ENCODE peak calls at places on chromosomes 2 and 18, in six cellular contexts. U, X, C, L, W and A are unnamed samples.
A peak's percentile ranks its signal among the peaks of the same experiment; 100 is the strongest.

GRCh38 chr2:16368951-16369350 is 296.7 kb downstream of the CYRIA start:
- DNase-seq in C (no peak), X (no peak), L (no peak), W (no peak), U (no peak), A (no peak)

GRCh38 chr2:202171246-202171833 is 67.1 kb downstream of the SUMO1 start:
- DNase-seq in W (no peak), L (peak; percentile 50), C (no peak), X (peak; percentile 21), U (peak; percentile 57), A (no peak)

GRCh38 chr18:43830905-43831304 is 553.6 kb upstream of the SYT4 start:
- DNase-seq in X (no peak), U (peak; percentile 62), L (peak; percentile 95), W (no peak), C (no peak), A (no peak)

GRCh38 chr18:6683112-6683876 is 46.2 kb upstream of the ARHGAP28 start:
- DNase-seq in X (no peak), L (no peak), U (peak; percentile 33), C (no peak), W (no peak), A (peak; percentile 78)

GRCh38 chr18:50610349-50610748 is 50.5 kb downstream of the MAPK4 start:
- DNase-seq in C (no peak), L (no peak), W (no peak), X (no peak), U (no peak), A (no peak)

GRCh38 chr2:231187736-231188505 is 10.5 kb upstream of the ARMC9 start:
- DNase-seq in L (peak; percentile 89), C (peak; percentile 24), W (no peak), U (no peak), X (no peak), A (no peak)

GRCh38 chr2:68799138-68799537 is 64.5 kb downstream of the ARHGAP25 start:
- DNase-seq in U (no peak), X (no peak), C (no peak), L (no peak), W (no peak), A (no peak)

GRCh38 chr18:80247403-80247916 is at the start of gene PARD6G:
- DNase-seq in C (peak; percentile 60), X (peak; percentile 63), W (no peak), U (peak; percentile 56), L (peak; percentile 77), A (peak; percentile 75)

GRCh38 chr2:121285077-121285449 is at the start of gene TFCP2L1:
- DNase-seq in L (no peak), C (no peak), W (peak; percentile 27), X (no peak), U (peak; percentile 60), A (peak; percentile 49)

GRCh38 chr18:58694720-58695468 is 23.6 kb downstream of the MALT1 start:
- DNase-seq in U (peak; percentile 88), C (no peak), W (no peak), X (no peak), L (no peak), A (no peak)

DNA sequence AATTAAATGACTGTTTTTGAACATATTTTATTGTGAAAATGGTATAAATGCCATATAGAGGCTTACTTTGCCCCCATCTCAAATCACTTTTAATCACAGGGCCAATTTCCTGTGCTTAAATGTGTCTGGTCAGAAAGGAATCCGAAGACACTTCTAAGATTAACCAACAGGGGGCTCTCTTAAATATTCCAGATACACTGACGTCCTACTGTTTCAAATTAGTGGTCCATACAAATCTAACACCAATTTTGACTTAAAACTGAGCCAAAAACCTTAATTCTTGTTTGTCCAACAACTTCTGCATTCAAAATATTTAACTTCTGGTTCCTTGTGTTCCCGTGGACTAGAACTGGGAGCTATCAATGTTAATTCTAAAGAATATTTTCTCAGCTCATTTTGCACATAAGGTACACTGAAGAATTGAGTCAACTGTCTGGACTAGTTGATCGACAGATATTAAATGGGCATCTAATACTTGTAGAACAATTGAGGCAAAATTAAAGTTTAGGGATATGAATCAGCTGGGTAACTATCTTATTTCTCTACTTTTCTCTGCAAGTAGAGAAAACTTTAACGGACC is 557.5 kb downstream of the ARHGAP15 start:
- DNase-seq in X (peak; percentile 17), U (peak; percentile 67), W (no peak), C (peak; percentile 43), L (peak; percentile 28), A (peak; percentile 57)
- H3K36me3 ChIP-seq in X (no peaks in the 10 kb centered on the region), U (no peaks in the 10 kb centered on the region), W (no peaks in the 10 kb centered on the region), C (no peaks in the 10 kb centered on the region), L (no peaks in the 10 kb centered on the region), A (no peaks in the 10 kb centered on the region)

GRCh38 chr18:70672581-70672980 is 383.7 kb downstream of the SOCS6 start:
- DNase-seq in C (no peak), L (no peak), W (no peak), X (no peak), U (no peak), A (no peak)
- H3K4me3 ChIP-seq in C (no peak overlapping the region), L (no peak overlapping the region), W (no peak overlapping the region), X (no peak overlapping the region), U (no peak overlapping the region), A (no peak overlapping the region)

GRCh38 chr2:223936862-223937326 is 8.2 kb downstream of the WDFY1 start:
- DNase-seq in L (no peak), X (no peak), C (peak; percentile 38), U (no peak), W (no peak), A (no peak)

GRCh38 chr2:223937535-223937934 is 7.6 kb downstream of the WDFY1 start:
- DNase-seq in W (peak; percentile 57), C (no peak), X (no peak), L (no peak), U (no peak), A (no peak)

GRCh38 chr2:223933098-223933800 is 11.9 kb downstream of the WDFY1 start:
- DNase-seq in U (no peak), C (no peak), W (no peak), L (no peak), X (no peak), A (peak; percentile 72)

GRCh38 chr2:223935459-223936125 is 9.5 kb downstream of the WDFY1 start:
- DNase-seq in C (no peak), X (no peak), U (no peak), W (no peak), L (no peak), A (no peak)

GRCh38 chr2:223934870-223935269 is 10.3 kb downstream of the WDFY1 start:
- DNase-seq in C (no peak), L (no peak), U (no peak), W (no peak), X (no peak), A (peak; percentile 66)
- H3K79me1 ChIP-seq in C (peaks cover 78% of the 10 kb centered on the region), L (peaks cover 13% of the 10 kb centered on the region), U (peaks cover 11% of the 10 kb centered on the region), W (no peaks in the 10 kb centered on the region), X (peaks cover 2% of the 10 kb centered on the region), A (peaks cover 3% of the 10 kb centered on the region)

DNA sequence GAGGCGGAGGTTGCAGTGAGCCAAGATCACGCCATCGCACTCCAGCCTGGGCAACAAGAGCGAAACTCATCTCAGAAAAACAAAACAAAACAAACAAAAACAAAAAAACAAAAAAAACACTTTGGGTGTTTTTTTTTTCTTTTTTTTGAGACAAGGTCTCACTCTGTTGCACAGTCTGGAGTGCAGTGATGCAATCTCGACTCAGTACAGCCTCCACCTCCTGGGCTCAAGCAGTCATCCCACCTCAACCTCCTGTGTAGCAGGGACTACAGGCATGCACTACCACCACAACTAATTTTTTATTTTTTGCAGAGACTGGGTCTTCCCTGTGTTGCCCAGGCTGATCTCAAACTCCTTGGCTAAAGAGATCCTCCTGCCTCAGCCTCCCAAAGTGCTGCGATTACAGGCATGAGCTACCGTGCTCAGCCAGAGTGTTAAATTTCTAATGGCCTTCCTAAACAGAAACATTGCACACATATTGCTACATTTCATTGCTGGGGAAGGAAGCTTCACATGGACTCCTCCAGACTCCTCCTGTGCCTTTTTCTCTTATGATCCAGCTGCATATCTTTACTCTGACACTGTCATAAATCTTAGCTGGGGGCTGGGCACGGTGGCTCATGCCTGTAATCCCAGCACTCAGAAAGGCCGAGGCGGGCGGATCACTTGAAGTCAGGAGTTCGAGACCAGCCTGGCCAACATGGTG is 19.7 kb downstream of the STARD7 start:
- DNase-seq in X (no peak), L (no peak), C (no peak), U (no peak), W (no peak), A (peak; percentile 26)
- H3K36me3 ChIP-seq in X (peaks cover 48% of the 10 kb centered on the region), L (peaks cover 55% of the 10 kb centered on the region), C (peaks cover 51% of the 10 kb centered on the region), U (peaks cover 21% of the 10 kb centered on the region), W (peaks cover 82% of the 10 kb centered on the region), A (peaks cover 58% of the 10 kb centered on the region)

GRCh38 chr2:39408351-39409136 is 28.5 kb downstream of the MAP4K3 start:
- DNase-seq in U (peak; percentile 73), L (peak; percentile 31), W (no peak), C (no peak), X (no peak), A (no peak)
- H3K4me3 ChIP-seq in U (no peak overlapping the region), L (no peak overlapping the region), W (no peak overlapping the region), C (no peak overlapping the region), X (no peak overlapping the region), A (no peak overlapping the region)

GRCh38 chr2:217553689-217554088 is 449.1 kb downstream of the TNS1 start:
- DNase-seq in C (no peak), W (no peak), L (no peak), U (no peak), X (no peak), A (no peak)
- H3K79me1 ChIP-seq in C (no peaks in the 10 kb centered on the region), W (no peaks in the 10 kb centered on the region), L (no peaks in the 10 kb centered on the region), U (no peaks in the 10 kb centered on the region), X (no peaks in the 10 kb centered on the region), A (peaks cover 20% of the 10 kb centered on the region)

GRCh38 chr2:201156051-201156450 is 26.9 kb upstream of the CASP10 start:
- DNase-seq in C (no peak), W (no peak), X (no peak), U (no peak), L (no peak), A (no peak)

GRCh38 chr2:201154615-201155014 is 28.3 kb upstream of the CASP10 start:
- DNase-seq in L (no peak), W (no peak), U (no peak), C (no peak), X (no peak), A (no peak)

GRCh38 chr2:201152999-201153398 is 29.9 kb upstream of the CASP10 start:
- DNase-seq in C (no peak), U (no peak), W (no peak), X (no peak), L (no peak), A (no peak)

GRCh38 chr2:201158111-201158929 is 24.6 kb upstream of the CASP10 start:
- DNase-seq in X (peak; percentile 55), L (peak; percentile 90), W (no peak), C (peak; percentile 83), U (peak; percentile 94), A (peak; percentile 81)

DNA sequence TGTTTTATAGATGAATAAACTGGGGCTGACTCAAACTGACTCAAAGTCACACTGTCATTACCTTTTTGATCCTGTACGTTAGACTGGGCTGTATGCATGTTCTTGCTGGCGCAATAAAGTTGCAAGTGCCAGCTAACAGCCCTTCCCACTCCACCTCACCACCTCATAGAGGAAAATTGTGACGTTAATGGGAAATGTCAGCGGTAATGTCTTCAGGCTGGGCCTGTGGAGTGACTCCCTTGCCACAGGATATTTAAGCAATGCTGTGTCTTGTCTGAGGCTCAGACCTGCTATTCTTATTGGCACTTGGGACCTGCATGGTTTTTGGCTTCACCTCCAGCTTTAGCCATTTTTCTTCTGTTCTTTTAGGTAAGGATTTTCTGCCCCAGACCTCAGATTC is 25.2 kb upstream of the CASP10 start:
- DNase-seq in L (peak; percentile 23), X (no peak), W (no peak), U (no peak), C (no peak), A (peak; percentile 32)
- H3K36me3 ChIP-seq in L (peaks cover 42% of the 10 kb centered on the region), X (no peaks in the 10 kb centered on the region), W (no peaks in the 10 kb centered on the region), U (no peaks in the 10 kb centered on the region), C (peaks cover 38% of the 10 kb centered on the region), A (peaks cover 6% of the 10 kb centered on the region)